ENCODE peak calls at places on chromosomes 13 and 19, in four cellular contexts. G, I, P and F are unnamed samples. For H3K9me3, the result is how much of the 10 kb centered on the place peaks cover.

GRCh38 chr13:92573467-92574057 is 653.0 kb upstream of the GPC6 start:
- DNase-seq in I (peak), G (peak), P (no peak), F (no peak)

GRCh38 chr13:64186503-64186902 is 2770.9 kb upstream of the PCDH20 start:
- DNase-seq in I (no peak), P (no peak), G (peak), F (no peak)

GRCh38 chr19:34880034-34880433 is 46.7 kb upstream of the ZNF30 start:
- DNase-seq in G (no peak), P (no peak), I (no peak), F (no peak)

GRCh38 chr19:34963531-34964406 is at the start of gene ZNF792:
- DNase-seq in G (peak), P (peak), I (peak), F (peak)

GRCh38 chr19:2423913-2424685 is 3.3 kb downstream of the TIMM13 start:
- DNase-seq in P (no peak), I (no peak), G (no peak), F (no peak)

GRCh38 chr19:11736696-11737095 is 2.0 kb downstream of the ZNF823 start:
- DNase-seq in G (peak), P (no peak), I (peak), F (no peak)

GRCh38 chr19:40348961-40349507 is 539 bp downstream of the PLD3 start:
- DNase-seq in P (no peak), I (no peak), G (peak), F (no peak)

GRCh38 chr19:39544201-39544903 is 4.4 kb upstream of the EID2 start:
- DNase-seq in G (peak), I (no peak), P (no peak), F (no peak)

GRCh38 chr13:33512880-33513554 is 227.5 kb upstream of the STARD13 start:
- DNase-seq in I (no peak), G (peak), P (no peak), F (no peak)

GRCh38 chr19:4043410-4043809 is 23.3 kb downstream of the ZBTB7A start:
- DNase-seq in G (no peak), P (no peak), I (no peak), F (no peak)

GRCh38 chr19:2164020-2164988 is 571 bp downstream of the DOT1L start:
- DNase-seq in I (no peak), G (no peak), P (no peak), F (no peak)

GRCh38 chr13:105462981-105463380 is 1072.5 kb downstream of the EFNB2 start:
- DNase-seq in G (peak), I (no peak), P (no peak), F (no peak)

GRCh38 chr19:58128041-58128685 is 22.4 kb downstream of the ZNF329 start:
- DNase-seq in I (no peak), G (no peak), P (no peak), F (no peak)

GRCh38 chr13:74450525-74450845 is 316.3 kb upstream of the KLF12 start:
- DNase-seq in G (no peak), I (no peak), P (no peak), F (no peak)

GRCh38 chr13:77040835-77041234 is 13.9 kb upstream of the FBXL3 start:
- DNase-seq in I (peak), P (no peak), G (no peak), F (no peak)

GRCh38 chr13:20331419-20331818 is 99.3 kb upstream of the GJB6 start:
- DNase-seq in G (no peak), I (no peak), P (no peak), F (no peak)

GRCh38 chr13:30880151-30880551 is 25.9 kb upstream of the MEDAG start:
- DNase-seq in I (no peak), P (no peak), G (peak), F (no peak)

GRCh38 chr13:32001392-32001768 is 30.2 kb upstream of the FRY start:
- DNase-seq in P (no peak), I (peak), G (peak), F (no peak)

GRCh38 chr19:51508059-51508733 is 6.6 kb upstream of the SIGLEC12 start:
- DNase-seq in I (no peak), P (no peak), G (no peak), F (no peak)

GRCh38 chr19:46385636-46386035 is 27.7 kb downstream of the CCDC8 start:
- DNase-seq in P (no peak), G (no peak), I (no peak), F (no peak)

GRCh38 chr13:84400711-84401110 is 518.4 kb upstream of the SLITRK1 start:
- DNase-seq in I (no peak), P (no peak), G (peak), F (no peak)

GRCh38 chr13:41458187-41458938 is 1.0 kb downstream of the RGCC start:
- DNase-seq in P (no peak), G (peak), I (peak), F (peak)

GRCh38 chr13:44211286-44211685 is 162.3 kb upstream of the SERP2 start:
- DNase-seq in G (no peak), P (no peak), I (no peak), F (no peak)
- H3K9me3 ChIP-seq in G (under half), P (under half), I (under half), F (under half)

GRCh38 chr19:29545866-29546582 is 20.2 kb downstream of the VSTM2B start:
- DNase-seq in I (no peak), G (no peak), P (no peak), F (no peak)

GRCh38 chr19:29547981-29548380 is 22.2 kb downstream of the VSTM2B start:
- DNase-seq in P (no peak), I (no peak), G (no peak), F (no peak)

GRCh38 chr19:29546583-29547190 is 20.9 kb downstream of the VSTM2B start:
- DNase-seq in G (no peak), I (no peak), P (no peak), F (no peak)

GRCh38 chr19:29548483-29549085 is 22.8 kb downstream of the VSTM2B start:
- DNase-seq in G (no peak), P (no peak), I (no peak), F (no peak)

DNA sequence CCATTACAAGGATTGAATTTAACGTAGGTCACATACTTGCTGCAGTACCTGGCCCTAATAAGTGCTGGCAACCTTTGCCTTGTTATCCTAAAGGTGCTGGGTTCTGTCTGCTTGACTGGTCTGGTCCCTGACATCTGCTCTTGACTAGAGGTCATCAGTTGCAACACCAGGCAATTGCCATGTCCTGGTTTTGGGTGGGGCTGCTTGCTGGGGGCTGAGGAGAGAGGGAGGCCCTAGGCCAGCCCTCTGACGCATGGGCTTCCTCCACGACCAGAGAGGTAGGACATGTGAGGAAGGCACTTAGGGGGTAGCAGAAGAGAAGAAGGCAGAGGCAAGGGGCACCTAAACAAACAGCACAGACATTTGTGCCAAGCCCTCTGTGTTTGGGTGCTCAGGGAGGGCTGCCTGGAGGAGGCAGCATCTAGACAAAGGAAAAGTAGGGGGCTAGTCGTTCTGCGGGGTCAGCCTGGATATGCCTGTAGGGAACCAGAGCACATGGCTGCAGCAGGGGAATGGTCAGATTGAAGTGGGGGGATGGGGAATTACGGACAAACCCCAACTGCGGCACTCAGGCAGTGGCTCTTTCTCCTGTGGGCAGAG is 21.7 kb downstream of the VSTM2B start:
- DNase-seq in P (no peak), G (no peak), I (no peak), F (no peak)
- H3K9me3 ChIP-seq in P (under half), G (under half), I (under half), F (under half)

DNA sequence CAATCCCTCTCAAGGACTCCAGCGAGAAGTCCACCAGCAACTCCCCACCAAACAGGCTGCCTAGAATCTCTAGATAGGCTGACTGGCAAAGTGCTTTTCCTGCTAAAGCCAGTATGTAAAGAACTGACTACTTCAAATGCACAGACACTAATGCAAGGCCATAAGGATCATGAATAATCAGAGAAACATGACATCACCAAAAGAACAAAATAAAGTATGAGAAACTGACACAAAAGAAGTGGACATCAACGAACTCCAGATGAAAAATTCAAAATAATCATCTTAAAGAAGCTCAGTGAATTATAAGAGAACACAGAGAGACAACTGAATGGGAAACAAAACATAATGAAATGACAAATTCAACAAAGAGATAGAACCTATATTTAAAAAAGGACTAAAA is 26.4 kb upstream of the CD70 start:
- DNase-seq in G (no peak), I (no peak), P (no peak), F (no peak)
- H3K9me3 ChIP-seq in G (under half), I (under half), P (under half), F (under half)

DNA sequence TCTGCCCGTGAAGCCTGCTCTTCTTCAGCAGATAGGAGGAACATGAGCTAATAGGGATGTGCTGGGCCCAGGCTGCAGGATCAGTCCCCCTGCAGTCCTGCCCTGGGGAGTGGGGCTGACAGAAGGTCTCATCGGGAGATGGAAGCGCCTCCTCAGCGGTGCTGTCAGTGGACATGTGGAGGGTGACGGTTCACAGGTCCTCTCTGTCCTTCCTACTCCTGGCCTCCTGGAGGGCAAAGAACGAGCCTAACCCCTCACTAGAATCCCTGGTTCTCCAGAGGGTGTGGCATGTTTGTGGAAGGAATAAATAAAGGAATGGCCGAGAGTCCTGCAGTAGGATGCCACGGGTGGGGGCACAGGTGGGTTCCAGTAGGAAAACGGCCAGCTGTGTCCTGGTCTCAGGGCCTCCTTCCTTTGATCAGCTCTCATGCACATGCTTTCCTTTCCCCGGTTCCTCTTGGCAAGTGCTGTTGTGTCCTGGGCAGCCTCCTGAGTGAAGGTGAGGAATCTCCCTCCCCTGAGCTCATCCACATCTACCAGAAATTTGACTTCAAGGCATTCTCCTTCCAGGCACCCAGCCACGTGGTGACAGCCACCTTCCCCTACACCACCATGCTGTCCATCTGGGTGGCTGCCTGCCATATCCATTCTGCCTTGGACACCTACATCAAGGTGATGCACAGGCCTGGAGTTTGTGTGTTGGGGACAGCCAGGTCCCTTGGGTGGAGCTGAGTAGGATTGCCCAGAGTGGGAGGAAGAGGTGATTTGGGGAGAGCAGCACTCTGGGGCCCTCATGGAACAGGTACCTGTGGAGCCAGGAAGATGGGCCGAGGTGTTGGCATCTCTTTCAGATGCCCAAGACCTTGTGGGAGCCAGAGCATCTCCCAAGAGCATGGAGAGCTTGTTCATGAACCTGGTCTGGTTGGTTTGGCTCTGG is 28.6 kb upstream of the ZNF492 start:
- DNase-seq in G (no peak), I (no peak), P (no peak), F (no peak)
- H3K9me3 ChIP-seq in G (half or more), I (under half), P (under half), F (under half)

GRCh38 chr19:17794412-17794730 is 567 bp upstream of the B3GNT3 start:
- DNase-seq in P (no peak), I (no peak), G (no peak), F (no peak)
- H3K9me3 ChIP-seq in P (under half), I (under half), G (under half), F (under half)

GRCh38 chr13:54029720-54030119 is 1001.1 kb downstream of the OLFM4 start:
- DNase-seq in P (no peak), G (no peak), I (no peak), F (no peak)

GRCh38 chr13:54034047-54034446 is 1005.4 kb downstream of the OLFM4 start:
- DNase-seq in I (no peak), G (no peak), P (no peak), F (no peak)

GRCh38 chr13:54029226-54029625 is 1000.6 kb downstream of the OLFM4 start:
- DNase-seq in P (no peak), G (no peak), I (no peak), F (no peak)

DNA sequence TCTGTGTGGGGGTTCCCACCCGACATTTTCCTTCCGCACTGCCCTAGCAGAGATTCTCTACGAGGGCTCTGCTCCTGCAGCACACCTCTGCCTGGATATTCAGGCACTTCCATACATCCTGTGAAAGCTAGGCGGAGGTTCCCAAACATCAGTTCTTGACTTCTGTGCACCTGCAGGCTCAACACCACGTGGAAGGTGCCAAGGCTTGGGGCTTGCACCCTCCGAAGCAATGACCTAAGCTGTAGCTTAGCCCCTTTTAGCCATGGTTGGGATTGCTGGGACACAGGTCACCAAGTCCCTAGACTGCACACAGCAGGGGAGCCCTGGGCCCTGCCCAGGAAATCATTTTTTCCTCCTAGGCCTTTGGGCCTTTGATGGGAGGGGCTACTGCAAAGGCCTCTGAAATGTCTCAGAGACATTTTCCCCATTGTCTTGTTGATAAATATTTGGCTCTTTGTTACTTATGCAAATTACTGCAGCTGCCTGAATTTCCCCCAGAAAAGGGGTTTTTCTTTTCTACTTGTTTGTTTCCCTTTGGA is 1004.8 kb downstream of the OLFM4 start:
- DNase-seq in P (no peak), I (no peak), G (no peak), F (no peak)
- H3K9me3 ChIP-seq in P (under half), I (under half), G (under half), F (under half)

GRCh38 chr19:21900401-21900800 is 64.4 kb upstream of the ZNF43 start:
- DNase-seq in G (no peak), I (no peak), P (no peak), F (no peak)
- H3K9me3 ChIP-seq in G (under half), I (under half), P (under half), F (under half)

DNA sequence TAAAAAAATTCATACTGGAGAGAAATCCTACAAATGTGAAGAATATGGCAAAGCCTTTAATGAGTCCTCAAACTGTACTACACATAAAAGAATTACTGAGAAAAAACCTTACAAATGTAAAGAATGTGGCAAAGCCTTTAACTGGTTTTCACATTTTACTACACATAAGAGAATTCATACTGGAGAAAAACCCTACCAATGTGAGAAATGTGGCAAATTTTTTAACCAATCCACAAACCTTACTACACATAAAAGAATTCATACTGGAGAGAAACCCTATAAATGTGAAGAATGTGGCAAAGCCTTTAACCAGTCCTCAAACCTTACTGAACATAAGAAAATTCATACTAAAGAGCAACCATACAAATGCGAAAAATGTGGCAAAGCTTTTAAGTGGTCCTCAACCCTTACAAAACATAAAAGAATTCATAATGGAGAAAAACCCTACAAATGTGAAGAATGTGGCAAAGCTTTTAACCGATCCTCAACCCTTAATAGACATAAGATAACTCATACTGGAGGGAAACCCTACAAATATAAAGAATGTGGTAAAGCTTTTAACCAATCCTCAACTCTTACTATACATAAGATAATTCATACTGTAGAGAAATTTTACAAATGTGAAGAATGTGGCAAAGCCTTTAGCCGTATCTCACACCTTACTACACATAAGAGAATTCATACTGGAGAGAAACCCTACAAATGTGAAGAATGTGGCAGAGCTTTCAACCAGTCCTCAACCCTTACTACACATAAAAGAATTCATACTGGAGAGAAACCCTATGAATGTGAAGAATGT is 29.0 kb downstream of the ZNF730 start:
- DNase-seq in G (no peak), I (no peak), P (no peak), F (no peak)
- H3K9me3 ChIP-seq in G (under half), I (under half), P (half or more), F (under half)

DNA sequence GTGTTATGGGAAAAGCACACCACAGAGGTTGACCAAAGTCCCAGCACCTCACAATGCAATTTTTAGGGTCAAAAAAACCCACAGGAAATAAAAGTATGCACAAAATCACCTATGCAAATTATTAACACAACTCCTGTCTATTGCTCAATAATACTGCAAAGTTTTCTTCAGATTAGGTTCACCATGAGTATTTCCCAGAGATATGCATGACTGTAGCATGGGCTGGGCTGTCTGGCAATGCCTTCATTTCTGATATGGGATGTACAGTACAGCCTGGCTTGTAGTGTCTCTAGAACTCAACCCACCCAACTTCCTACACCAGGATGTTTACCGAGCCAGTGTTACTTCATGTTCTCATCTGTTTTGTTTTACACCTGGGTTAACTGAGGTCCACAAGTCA is 698.7 kb upstream of the ARGLU1 start:
- DNase-seq in G (no peak), P (no peak), I (no peak), F (no peak)
- H3K9me3 ChIP-seq in G (under half), P (under half), I (under half), F (under half)